ENCODE peak calls at places on chromosomes 13 and 19, in six cellular contexts. H is choroid plexus epithelial cell, C is progenitor cell of endocrine pancreas, Q is left lung, B is neural crest cell, S is stomach. K is an unnamed sample.

GRCh38 chr19:29040951-29041350 is 172.0 kb downstream of the UQCRFS1 start:
- DNase-seq in C (no peak), B (no peak), S (no peak), Q (no peak), H (no peak), K (no peak)

GRCh38 chr13:114057131-114058050 is 75.0 kb downstream of the RASA3 start:
- DNase-seq in Q (no peak), H (no peak), B (no peak), S (no peak), C (no peak), K (no peak)

GRCh38 chr19:23002690-23003422 is at the start of gene ZNF728:
- DNase-seq in C (no peak), B (no peak), Q (peak; percentile 31), S (no peak), H (peak; percentile 0), K (no peak)

GRCh38 chr13:32639502-32640105 is 53.4 kb downstream of the PDS5B start:
- DNase-seq in C (no peak), H (peak; percentile 87), B (peak; percentile 23), Q (no peak), S (peak; percentile 54), K (peak; percentile 79)

GRCh38 chr19:30206187-30206586 is 166.0 kb upstream of the ZNF536 start:
- DNase-seq in B (no peak), C (no peak), Q (no peak), S (no peak), H (no peak), K (no peak)

GRCh38 chr19:46229442-46229841 is at the start of gene IGFL1:
- DNase-seq in H (no peak), Q (no peak), C (no peak), S (no peak), B (no peak), K (no peak)

GRCh38 chr13:98743377-98743776 is 9.1 kb downstream of the SLC15A1 start:
- DNase-seq in C (no peak), H (no peak), B (no peak), Q (no peak), S (no peak), K (no peak)

GRCh38 chr13:108120332-108120731 is 95.0 kb downstream of the LIG4 start:
- DNase-seq in S (no peak), C (no peak), B (no peak), Q (no peak), H (no peak), K (no peak)

GRCh38 chr19:34173145-34173956 is 1.0 kb downstream of the LSM14A start:
- DNase-seq in B (peak; percentile 29), C (peak; percentile 18), H (peak; percentile 72), S (peak; percentile 34), Q (peak; percentile 41), K (peak; percentile 52)

GRCh38 chr19:14147797-14148605 is 11.6 kb upstream of the ASF1B start:
- DNase-seq in S (peak; percentile 73), H (peak; percentile 66), Q (peak; percentile 64), B (peak; percentile 65), C (peak; percentile 67), K (peak; percentile 57)

GRCh38 chr19:38892841-38893240 is 6.6 kb downstream of the SIRT2 start:
- DNase-seq in C (no peak), B (no peak), H (no peak), S (no peak), Q (no peak), K (no peak)

DNA sequence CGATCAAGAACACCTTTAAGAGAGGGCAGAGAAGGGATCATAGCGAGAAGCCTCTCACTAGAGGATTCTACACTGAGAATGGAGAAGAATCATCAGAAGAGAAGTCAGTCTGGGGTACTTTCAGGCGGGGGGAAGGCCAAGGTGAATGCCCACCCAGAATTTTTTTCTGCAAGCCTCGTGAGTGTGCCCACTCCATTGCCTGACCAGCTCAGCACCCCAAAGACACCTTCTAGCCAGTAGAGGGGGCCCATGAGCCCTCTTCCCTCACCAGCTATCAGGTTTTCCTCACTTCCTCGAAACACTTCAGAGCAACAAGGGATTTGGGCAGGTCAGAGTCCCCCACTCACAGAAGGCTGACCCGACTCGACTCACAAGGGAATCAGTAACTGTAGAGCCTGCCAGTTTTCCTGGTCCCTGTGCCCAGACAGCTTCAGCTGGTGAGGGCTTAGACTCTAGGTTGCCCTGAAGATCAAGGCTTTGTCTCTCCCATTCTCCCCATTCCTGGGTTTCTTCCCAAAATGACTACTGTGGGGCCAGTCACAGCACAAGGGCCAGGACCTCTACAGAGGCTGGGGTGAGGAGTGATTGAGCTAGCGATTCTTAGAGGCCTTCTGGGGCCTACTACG is 18.4 kb downstream of the NLRP13 start:
- DNase-seq in Q (no peak), C (no peak), H (no peak), S (no peak), B (no peak), K (no peak)
- TF ChIP-seq CTCF in Q (no peak), C (no peak), H (no peak), S (no peak), B (no peak), K (no peak)

GRCh38 chr13:100106705-100107104 is 17.8 kb downstream of the PCCA start:
- DNase-seq in C (no peak), B (no peak), Q (no peak), H (no peak), S (no peak), K (no peak)
- TF ChIP-seq CTCF in C (no peak), B (no peak), Q (no peak), H (no peak), S (no peak), K (no peak)

GRCh38 chr19:4660181-4660791 is 9.9 kb downstream of the MYDGF start:
- DNase-seq in Q (no peak), H (no peak), S (peak; percentile 45), C (no peak), B (no peak), K (no peak)
- TF ChIP-seq CTCF in Q (no peak), H (peak; percentile 32), S (no peak), C (peak; percentile 10), B (no peak), K (peak; percentile 27)

DNA sequence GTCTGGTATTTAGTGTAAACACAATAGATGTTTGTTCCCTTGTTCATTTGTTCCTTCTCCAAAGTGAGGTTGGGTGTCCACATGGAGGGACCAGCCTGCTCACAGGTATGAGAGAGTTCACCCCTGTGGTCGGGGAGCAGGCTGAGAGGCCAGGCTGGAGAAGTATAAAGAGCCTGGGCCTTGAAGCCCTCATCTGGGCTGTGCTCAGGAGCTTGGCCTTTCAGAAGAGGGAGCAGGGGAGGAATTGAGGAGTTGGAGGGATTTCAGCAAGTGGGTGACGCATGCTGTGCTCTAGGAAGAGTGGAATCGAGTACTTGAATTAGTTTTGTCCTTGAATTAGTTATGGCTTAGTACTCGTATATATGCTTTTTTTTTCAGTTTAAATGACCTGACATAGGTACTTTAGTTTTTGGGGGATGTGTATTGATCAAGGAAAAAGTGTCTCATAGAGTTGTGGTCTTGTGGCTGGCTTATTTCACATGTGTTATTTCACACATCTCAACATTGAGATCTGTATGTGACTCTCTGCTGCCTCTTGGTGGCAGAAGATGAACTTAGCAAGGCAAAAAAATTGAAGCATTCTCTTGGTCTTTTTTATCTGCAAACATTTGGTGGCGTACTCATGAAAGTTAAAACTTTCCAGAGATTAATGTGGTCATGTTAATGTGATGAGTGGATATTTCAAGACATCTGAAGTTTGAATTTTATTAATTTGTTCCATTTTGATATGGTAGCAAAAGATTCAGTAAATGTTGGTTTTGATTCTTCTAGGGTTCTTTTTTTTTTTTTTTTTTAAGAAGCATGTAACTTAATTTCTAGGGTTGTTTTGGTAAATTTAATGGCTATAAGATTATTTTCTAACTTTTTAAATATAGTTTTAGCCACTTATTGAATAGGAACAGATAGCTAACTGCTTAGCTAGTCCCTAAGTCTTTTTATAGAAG is 54.3 kb downstream of the SLAIN1 start:
- DNase-seq in Q (no peak), H (peak; percentile 71), S (no peak), B (peak; percentile 41), C (no peak), K (peak; percentile 54)
- TF ChIP-seq CTCF in Q (peak; percentile 64), H (peak; percentile 82), S (peak; percentile 87), B (peak; percentile 86), C (peak; percentile 85), K (peak; percentile 79)

DNA sequence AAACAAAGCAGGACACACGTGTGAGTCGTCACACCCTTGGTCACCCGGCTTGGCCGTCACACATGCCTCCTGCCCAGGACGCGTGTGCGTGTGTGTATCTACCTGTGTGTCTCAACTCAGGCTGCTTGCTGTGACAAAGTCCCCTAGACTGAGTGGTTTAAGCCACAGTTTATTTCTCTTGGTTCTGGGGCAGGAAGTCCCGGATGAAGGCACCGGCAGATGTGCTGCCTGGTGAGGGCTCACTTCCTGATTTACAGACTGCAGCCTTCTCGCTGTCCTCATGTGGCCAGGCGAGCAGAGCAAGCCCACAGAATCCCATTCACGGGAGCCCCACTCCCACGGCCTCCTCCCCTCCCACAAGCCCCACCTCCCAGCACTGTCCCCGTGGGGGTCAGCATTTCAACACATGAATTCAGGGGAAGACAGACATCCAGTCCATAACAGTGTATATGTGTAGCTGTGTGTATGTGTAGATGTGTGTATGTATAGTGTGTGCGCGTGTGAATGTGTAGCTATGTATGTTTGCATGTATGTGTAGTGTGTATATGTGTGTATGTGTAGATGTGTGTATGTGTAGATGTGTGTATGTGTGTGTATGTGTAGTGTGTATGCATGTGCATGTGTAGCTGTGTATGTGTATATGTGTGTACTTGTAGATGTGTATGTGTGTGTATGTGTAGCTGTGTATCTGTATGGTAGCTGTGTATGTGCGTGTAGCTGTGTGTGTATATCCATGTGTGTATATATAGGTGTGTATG is 51.5 kb downstream of the MCF2L start:
- DNase-seq in H (no peak), C (no peak), B (no peak), Q (no peak), S (no peak), K (no peak)
- TF ChIP-seq CTCF in H (no peak), C (no peak), B (no peak), Q (no peak), S (no peak), K (no peak)

DNA sequence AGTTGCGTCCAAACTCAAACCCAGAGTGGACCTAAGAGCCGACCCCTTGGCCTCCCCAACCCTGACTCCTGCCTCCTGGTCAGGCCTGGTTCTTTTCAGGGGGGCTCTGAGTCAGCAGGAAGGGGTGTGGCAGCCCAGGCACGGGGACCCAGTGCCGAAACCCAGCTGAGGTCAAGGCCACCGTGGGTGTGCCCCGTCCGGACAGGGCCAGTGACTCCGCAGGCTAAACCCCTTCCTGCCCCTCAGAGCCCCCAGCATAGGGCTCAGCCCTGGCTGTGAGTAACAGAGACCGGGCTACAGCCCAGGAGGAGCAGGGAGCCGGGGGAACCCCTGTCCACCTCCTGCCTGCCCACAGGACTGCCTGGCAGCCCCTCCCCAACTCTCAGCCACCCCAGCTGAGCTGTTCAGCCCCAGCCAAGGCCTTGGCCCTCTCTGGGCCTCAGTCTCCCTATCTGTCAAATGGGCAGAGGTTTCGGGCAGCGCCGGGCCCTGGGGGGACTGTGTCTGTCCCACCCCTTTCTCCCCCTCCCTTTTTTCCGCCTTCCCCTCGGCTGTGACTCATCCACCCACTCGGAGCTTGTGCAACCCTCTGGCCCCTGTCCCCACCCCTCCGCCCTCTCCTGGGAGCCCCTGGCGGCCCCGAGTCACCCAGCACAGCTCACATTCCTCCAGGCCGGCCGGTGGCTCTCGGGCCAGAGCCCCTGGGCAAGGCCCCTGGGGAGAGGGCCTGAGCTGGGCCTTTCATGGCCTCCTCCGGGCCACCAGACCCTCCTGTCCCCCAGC is 8.6 kb downstream of the ZBTB7A start:
- DNase-seq in B (no peak), C (no peak), S (peak; percentile 81), H (peak; percentile 86), Q (peak; percentile 90), K (peak; percentile 93)
- TF ChIP-seq CTCF in B (no peak), C (no peak), S (no peak), H (peak; percentile 15), Q (no peak), K (peak; percentile 3)